ENCODE peak calls at places on chromosomes 2 and 18, in five cellular contexts. F, Q, X, U and S are unnamed samples. For H3K27me3, the result is how much of the 10 kb centered on the place peaks cover.

GRCh38 chr2:120398051-120398960 is 52.4 kb downstream of the INHBB start:
- DNase-seq in F (peak), Q (no peak), X (no peak), U (no peak), S (no peak)

GRCh38 chr2:108119492-108119891 is 120.3 kb upstream of the SULT1C3 start:
- DNase-seq in F (no peak), Q (no peak), X (no peak), U (no peak), S (no peak)

GRCh38 chr2:20425371-20425881 is 21.4 kb upstream of the RHOB start:
- DNase-seq in F (peak), Q (no peak), X (no peak), U (no peak), S (no peak)

GRCh38 chr2:37020887-37021796 is 54.8 kb upstream of the STRN start:
- DNase-seq in F (peak), Q (no peak), X (no peak), U (no peak), S (no peak)

GRCh38 chr2:30958571-30959220 is 151.4 kb upstream of the CAPN13 start:
- DNase-seq in F (no peak), Q (no peak), X (no peak), U (no peak), S (no peak)

GRCh38 chr2:78890940-78891339 is 134.6 kb upstream of the REG3G start:
- DNase-seq in F (no peak), Q (no peak), X (no peak), U (no peak), S (no peak)

GRCh38 chr2:206642075-206643025 is at the start of gene FAM237A:
- DNase-seq in F (peak), Q (peak), X (peak), U (peak), S (no peak)

GRCh38 chr2:228541794-228542193 is 360.3 kb upstream of the SPHKAP start:
- DNase-seq in F (peak), Q (no peak), X (no peak), U (no peak), S (no peak)

GRCh38 chr18:48611785-48612480 is 73.1 kb downstream of the CTIF start:
- DNase-seq in F (no peak), Q (no peak), X (no peak), U (no peak), S (no peak)

GRCh38 chr2:74760875-74761630 is 72.9 kb upstream of the HK2 start:
- DNase-seq in F (no peak), Q (no peak), X (no peak), U (no peak), S (no peak)

GRCh38 chr18:33946322-33946721 is 278.4 kb downstream of the NOL4 start:
- DNase-seq in F (no peak), Q (no peak), X (no peak), U (no peak), S (no peak)

GRCh38 chr2:136538489-136538888 is 226.9 kb upstream of the THSD7B start:
- DNase-seq in F (no peak), Q (no peak), X (no peak), U (no peak), S (no peak)

GRCh38 chr2:31212659-31213058 is 4.7 kb downstream of the CAPN14 start:
- DNase-seq in F (no peak), Q (no peak), X (no peak), U (no peak), S (no peak)

GRCh38 chr2:157839162-157839801 is 36.8 kb downstream of the ACVR1 start:
- DNase-seq in F (peak), Q (no peak), X (no peak), U (no peak), S (no peak)

GRCh38 chr2:26330114-26330581 is 15.8 kb upstream of the SELENOI start:
- DNase-seq in F (peak), Q (peak), X (peak), U (peak), S (peak)

GRCh38 chr2:221370076-221370941 is 201.8 kb downstream of the EPHA4 start:
- DNase-seq in F (no peak), Q (no peak), X (no peak), U (no peak), S (no peak)

GRCh38 chr2:31812051-31812798 is 198.6 kb downstream of the MEMO1 start:
- DNase-seq in F (peak), Q (peak), X (no peak), U (no peak), S (no peak)

GRCh38 chr18:46939998-46940571 is 22.7 kb downstream of the KATNAL2 start:
- DNase-seq in F (no peak), Q (no peak), X (no peak), U (no peak), S (no peak)

GRCh38 chr18:70454705-70455322 is 166.0 kb downstream of the SOCS6 start:
- DNase-seq in F (peak), Q (peak), X (peak), U (no peak), S (peak)

GRCh38 chr2:12544221-12544558 is 172.5 kb upstream of the TRIB2 start:
- DNase-seq in F (no peak), Q (no peak), X (no peak), U (no peak), S (no peak)

GRCh38 chr2:160836755-160837154 is 323.5 kb upstream of the TANK start:
- DNase-seq in F (peak), Q (no peak), X (no peak), U (no peak), S (no peak)

GRCh38 chr2:48693645-48694044 is 61.9 kb downstream of the LHCGR start:
- DNase-seq in F (peak), Q (no peak), X (no peak), U (no peak), S (no peak)

GRCh38 chr2:75640621-75641121 is 5.9 kb upstream of the MRPL19 start:
- DNase-seq in F (peak), Q (peak), X (peak), U (peak), S (no peak)

GRCh38 chr2:200863655-200864205 is 728 bp downstream of the CLK1 start:
- DNase-seq in F (no peak), Q (peak), X (no peak), U (no peak), S (peak)

GRCh38 chr2:119178811-119179601 is 20.5 kb upstream of the C1QL2 start:
- DNase-seq in F (no peak), Q (peak), X (no peak), U (no peak), S (no peak)

GRCh38 chr2:63035686-63036085 is 14.9 kb upstream of the OTX1 start:
- DNase-seq in F (no peak), Q (no peak), X (no peak), U (no peak), S (no peak)

GRCh38 chr2:219737270-219737691 is 109.9 kb downstream of the SLC4A3 start:
- DNase-seq in F (peak), Q (no peak), X (no peak), U (no peak), S (no peak)

GRCh38 chr18:79275992-79276391 is 119.7 kb upstream of the NFATC1 start:
- DNase-seq in F (no peak), Q (no peak), X (no peak), U (no peak), S (no peak)

DNA sequence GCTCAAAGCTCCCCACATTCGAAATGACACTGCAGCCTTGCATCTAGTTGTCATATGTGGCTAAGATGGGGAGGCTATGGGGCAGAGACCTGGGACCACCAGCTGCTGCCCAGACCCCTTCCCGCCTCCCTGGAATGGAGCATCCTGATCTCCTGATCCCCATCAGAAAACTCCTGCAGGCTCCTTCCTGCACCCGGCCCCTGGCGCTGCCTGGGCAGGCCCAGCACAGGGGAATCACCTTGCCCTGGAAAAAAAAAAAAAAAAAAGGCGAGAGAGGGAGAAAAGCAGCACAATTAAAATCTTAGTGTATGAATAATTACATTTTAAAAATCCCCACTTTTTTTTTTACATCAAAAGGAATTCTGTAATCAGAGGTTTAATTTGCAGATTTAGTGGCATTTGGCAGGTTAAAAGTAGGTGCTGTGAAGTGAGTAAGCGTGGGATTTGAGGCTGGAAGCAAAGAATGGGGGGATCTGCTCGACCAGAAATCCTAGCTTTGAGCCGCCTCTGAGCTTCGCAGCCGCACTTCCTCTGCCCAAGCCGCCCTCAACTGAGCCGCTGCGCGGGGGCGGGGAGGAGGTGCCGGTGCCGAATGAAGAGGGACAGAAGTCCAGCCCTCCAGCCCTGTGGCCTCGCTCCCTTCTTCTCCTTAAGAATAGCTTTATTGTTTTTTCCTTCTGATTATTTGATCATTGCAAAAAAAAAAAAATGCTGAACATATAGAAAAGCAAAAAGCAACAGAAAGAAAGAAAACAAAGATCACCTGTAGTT is 30.0 kb downstream of the THNSL2 start:
- DNase-seq in F (no peak), Q (peak), X (no peak), U (peak), S (no peak)
- H3K4me3 ChIP-seq in F (no peak), Q (no peak), X (no peak), U (no peak), S (no peak)

DNA sequence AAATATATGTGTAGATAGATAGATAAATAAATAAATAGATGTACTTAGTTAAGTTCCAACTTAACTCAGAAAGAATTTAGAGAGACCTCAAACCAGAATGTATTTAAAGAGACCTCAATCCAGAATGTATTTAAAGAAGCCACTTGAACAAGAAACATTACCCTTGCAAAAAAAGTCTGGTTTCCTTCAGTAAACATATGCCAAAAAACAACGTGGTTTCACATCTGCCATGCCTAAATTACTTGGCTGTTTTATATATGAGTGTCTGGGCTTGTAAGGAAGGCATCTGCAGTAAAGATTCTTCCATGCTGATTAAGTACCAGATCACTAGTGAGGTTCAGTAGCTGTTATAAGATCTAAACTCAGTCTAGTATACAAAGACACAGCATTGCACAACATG is 29.1 kb upstream of the RPE start:
- DNase-seq in F (no peak), Q (no peak), X (no peak), U (no peak), S (no peak)
- H3K27me3 ChIP-seq in F (under half), Q (under half), X (under half), U (under half), S (under half)

GRCh38 chr2:216743781-216744180 is 48.4 kb upstream of the IGFBP5 start:
- DNase-seq in F (peak), Q (no peak), X (no peak), U (no peak), S (no peak)

GRCh38 chr2:216739035-216739434 is 43.7 kb upstream of the IGFBP5 start:
- DNase-seq in F (no peak), Q (no peak), X (no peak), U (no peak), S (no peak)

GRCh38 chr2:216741223-216741593 is 45.9 kb upstream of the IGFBP5 start:
- DNase-seq in F (no peak), Q (no peak), X (no peak), U (no peak), S (no peak)

GRCh38 chr2:216742411-216742810 is 47.1 kb upstream of the IGFBP5 start:
- DNase-seq in F (no peak), Q (peak), X (no peak), U (no peak), S (no peak)

GRCh38 chr2:216740557-216741222 is 45.3 kb upstream of the IGFBP5 start:
- DNase-seq in F (peak), Q (peak), X (no peak), U (no peak), S (no peak)
- H3K27ac ChIP-seq in F (peak), Q (no peak), X (no peak), U (no peak), S (no peak)

DNA sequence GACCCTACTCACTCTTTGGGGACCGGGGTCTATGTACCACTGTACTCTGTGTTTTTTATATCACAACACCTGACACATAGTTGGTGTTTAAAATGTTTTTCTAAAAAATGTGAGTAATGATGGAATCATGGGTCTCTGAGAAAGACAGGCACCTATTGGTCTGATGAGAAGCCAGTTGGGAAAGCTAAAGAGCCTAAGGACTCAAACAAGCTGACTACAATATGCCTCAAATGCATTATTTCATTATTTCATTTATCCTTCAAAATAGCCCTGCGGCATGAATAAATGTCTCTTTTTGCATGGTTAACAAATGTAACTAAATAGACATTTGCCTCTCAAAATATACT is 102.9 kb upstream of the SCN1A start:
- DNase-seq in F (no peak), Q (no peak), X (no peak), U (no peak), S (no peak)
- H3K4me3 ChIP-seq in F (no peak), Q (no peak), X (no peak), U (no peak), S (no peak)

DNA sequence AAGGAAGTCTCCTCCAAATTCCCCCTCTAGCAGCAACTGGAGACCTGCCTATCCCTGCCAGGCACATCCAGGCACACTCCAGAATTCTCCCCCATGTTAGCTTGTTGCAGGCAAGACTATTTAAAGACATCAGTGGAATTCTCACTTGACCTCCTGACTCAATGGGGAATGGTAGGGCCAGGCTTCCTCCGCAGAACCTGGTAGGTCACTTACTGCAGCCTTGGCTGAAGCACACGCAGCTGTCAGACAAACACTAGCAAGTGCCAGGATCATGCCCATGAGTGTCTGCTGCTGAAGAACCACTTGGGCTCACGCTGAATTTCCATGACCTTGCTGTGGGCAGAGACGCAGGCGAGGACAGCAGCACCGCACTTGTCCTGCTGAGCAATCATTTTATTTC is 3.2 kb downstream of the LRRC30 start:
- DNase-seq in F (no peak), Q (no peak), X (no peak), U (no peak), S (no peak)
- H3K27me3 ChIP-seq in F (under half), Q (under half), X (under half), U (under half), S (under half)

DNA sequence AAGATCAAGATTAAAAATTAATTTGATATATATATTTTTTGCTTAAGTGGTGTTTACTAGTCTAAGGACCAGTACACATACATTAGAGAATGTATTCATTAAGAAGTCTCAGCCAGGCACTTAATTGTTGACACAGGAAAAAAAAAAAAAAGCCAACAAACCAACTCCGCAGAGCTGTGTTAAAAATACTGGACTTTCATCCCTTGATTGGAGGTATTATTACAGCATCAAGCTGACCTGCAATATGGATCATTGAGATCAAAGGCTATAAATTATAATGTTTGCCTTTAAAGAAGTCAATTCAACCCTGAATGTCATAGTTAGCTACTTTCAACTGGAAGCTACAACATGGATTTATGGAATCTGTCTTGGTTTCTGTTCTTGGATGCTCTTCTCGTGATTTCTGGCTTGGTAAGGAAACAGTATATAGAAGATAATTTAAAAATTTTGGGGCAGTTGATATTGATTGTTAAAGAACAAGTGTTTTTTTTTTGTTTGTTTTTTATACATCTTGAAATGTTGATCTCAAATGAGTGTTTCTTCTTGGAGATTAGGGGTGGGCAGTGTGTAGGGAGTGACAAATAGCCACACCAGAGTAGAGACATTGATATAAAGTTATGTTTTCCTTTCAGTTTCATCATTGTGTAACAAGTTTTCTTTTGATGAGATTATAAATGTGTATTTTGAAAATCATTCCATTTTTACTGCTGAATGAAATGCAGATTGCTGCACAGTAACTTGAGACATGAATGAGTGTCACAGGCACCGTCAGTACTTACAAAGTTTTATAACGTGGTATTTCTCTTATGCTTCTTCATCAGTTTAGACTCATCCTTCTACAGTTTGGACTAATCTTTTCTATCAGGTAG is at the start of gene MEP1B:
- DNase-seq in F (no peak), Q (no peak), X (no peak), U (no peak), S (no peak)
- H3K27ac ChIP-seq in F (no peak), Q (no peak), X (no peak), U (no peak), S (no peak)